ENCODE peak calls at places on chromosomes 1 and 21, in nine cellular contexts. One of them, this sample, is unnamed.

GRCh38 chr1:54273092-54273836 is 73.3 kb downstream of the MRPL37 start:
- DNase-seq in heart right ventricle: peak; percentile 71
- DNase-seq in tibial nerve: peak; percentile 61
- DNase-seq in left ventricle myocardium inferior: peak; percentile 60
- DNase-seq in SK-N-SH: peak; percentile 80
- DNase-seq in cardiac muscle cell: no peak
- DNase-seq in fibroblast of lung: peak; percentile 92
- DNase-seq in mesendoderm: peak; percentile 70
- DNase-seq in heart left ventricle: peak; percentile 71
- DNase-seq in this sample: peak; percentile 82

GRCh38 chr1:181094402-181094801 is 5.9 kb downstream of the IER5 start:
- DNase-seq in heart right ventricle: no peak
- DNase-seq in tibial nerve: no peak
- DNase-seq in left ventricle myocardium inferior: no peak
- DNase-seq in SK-N-SH: no peak
- DNase-seq in cardiac muscle cell: no peak
- DNase-seq in fibroblast of lung: peak; percentile 56
- DNase-seq in mesendoderm: no peak
- DNase-seq in heart left ventricle: no peak
- DNase-seq in this sample: no peak

GRCh38 chr1:167669209-167670139 is 39.4 kb downstream of the RCSD1 start:
- DNase-seq in heart right ventricle: no peak
- DNase-seq in tibial nerve: no peak
- DNase-seq in left ventricle myocardium inferior: no peak
- DNase-seq in SK-N-SH: no peak
- DNase-seq in cardiac muscle cell: peak; percentile 90
- DNase-seq in fibroblast of lung: no peak
- DNase-seq in mesendoderm: peak; percentile 42
- DNase-seq in heart left ventricle: peak; percentile 69
- DNase-seq in this sample: no peak

GRCh38 chr1:40855513-40855912 is 6.7 kb downstream of the CITED4 start:
- DNase-seq in heart right ventricle: no peak
- DNase-seq in tibial nerve: no peak
- DNase-seq in left ventricle myocardium inferior: no peak
- DNase-seq in SK-N-SH: no peak
- DNase-seq in cardiac muscle cell: no peak
- DNase-seq in fibroblast of lung: no peak
- DNase-seq in mesendoderm: peak; percentile 58
- DNase-seq in heart left ventricle: no peak
- DNase-seq in this sample: no peak

GRCh38 chr1:246951413-246951812 is 19.7 kb upstream of the AHCTF1 start:
- DNase-seq in heart right ventricle: no peak
- DNase-seq in tibial nerve: no peak
- DNase-seq in left ventricle myocardium inferior: no peak
- DNase-seq in SK-N-SH: no peak
- DNase-seq in cardiac muscle cell: no peak
- DNase-seq in fibroblast of lung: no peak
- DNase-seq in mesendoderm: no peak
- DNase-seq in heart left ventricle: no peak
- DNase-seq in this sample: no peak

GRCh38 chr21:35066824-35067223 is 17.7 kb upstream of the RUNX1 start:
- DNase-seq in heart right ventricle: no peak
- DNase-seq in tibial nerve: no peak
- DNase-seq in left ventricle myocardium inferior: no peak
- DNase-seq in SK-N-SH: no peak
- DNase-seq in cardiac muscle cell: no peak
- DNase-seq in fibroblast of lung: no peak
- DNase-seq in mesendoderm: no peak
- DNase-seq in heart left ventricle: no peak
- DNase-seq in this sample: no peak

GRCh38 chr21:25791321-25791720 is 56.5 kb downstream of the GABPA start:
- DNase-seq in heart right ventricle: no peak
- DNase-seq in tibial nerve: no peak
- DNase-seq in left ventricle myocardium inferior: no peak
- DNase-seq in SK-N-SH: no peak
- DNase-seq in cardiac muscle cell: no peak
- DNase-seq in fibroblast of lung: no peak
- DNase-seq in mesendoderm: peak; percentile 6
- DNase-seq in heart left ventricle: no peak
- DNase-seq in this sample: no peak

GRCh38 chr1:34155851-34156250 is 9.2 kb downstream of the CSMD2 start:
- DNase-seq in heart right ventricle: no peak
- DNase-seq in tibial nerve: no peak
- DNase-seq in left ventricle myocardium inferior: no peak
- DNase-seq in SK-N-SH: no peak
- DNase-seq in cardiac muscle cell: no peak
- DNase-seq in fibroblast of lung: peak; percentile 41
- DNase-seq in mesendoderm: peak; percentile 63
- DNase-seq in heart left ventricle: no peak
- DNase-seq in this sample: no peak

GRCh38 chr1:36153476-36153875 is 2.5 kb upstream of the MAP7D1 start:
- DNase-seq in heart right ventricle: no peak
- DNase-seq in tibial nerve: no peak
- DNase-seq in left ventricle myocardium inferior: no peak
- DNase-seq in SK-N-SH: no peak
- DNase-seq in cardiac muscle cell: no peak
- DNase-seq in fibroblast of lung: no peak
- DNase-seq in mesendoderm: no peak
- DNase-seq in heart left ventricle: no peak
- DNase-seq in this sample: no peak

GRCh38 chr1:14552246-14552970 is 46.1 kb upstream of the KAZN start:
- DNase-seq in heart right ventricle: no peak
- DNase-seq in tibial nerve: no peak
- DNase-seq in left ventricle myocardium inferior: no peak
- DNase-seq in SK-N-SH: no peak
- DNase-seq in cardiac muscle cell: no peak
- DNase-seq in fibroblast of lung: no peak
- DNase-seq in mesendoderm: no peak
- DNase-seq in heart left ventricle: no peak
- DNase-seq in this sample: peak; percentile 34

GRCh38 chr1:86356247-86356646 is 39.9 kb downstream of the ODF2L start:
- DNase-seq in heart right ventricle: no peak
- DNase-seq in tibial nerve: no peak
- DNase-seq in left ventricle myocardium inferior: no peak
- DNase-seq in SK-N-SH: no peak
- DNase-seq in cardiac muscle cell: no peak
- DNase-seq in fibroblast of lung: peak; percentile 22
- DNase-seq in mesendoderm: no peak
- DNase-seq in heart left ventricle: no peak
- DNase-seq in this sample: no peak

GRCh38 chr1:229862017-229862774 is 204.8 kb upstream of the GALNT2 start:
- DNase-seq in heart right ventricle: no peak
- DNase-seq in tibial nerve: no peak
- DNase-seq in left ventricle myocardium inferior: no peak
- DNase-seq in SK-N-SH: no peak
- DNase-seq in cardiac muscle cell: peak; percentile 32
- DNase-seq in fibroblast of lung: peak; percentile 2
- DNase-seq in mesendoderm: no peak
- DNase-seq in heart left ventricle: no peak
- DNase-seq in this sample: no peak

DNA sequence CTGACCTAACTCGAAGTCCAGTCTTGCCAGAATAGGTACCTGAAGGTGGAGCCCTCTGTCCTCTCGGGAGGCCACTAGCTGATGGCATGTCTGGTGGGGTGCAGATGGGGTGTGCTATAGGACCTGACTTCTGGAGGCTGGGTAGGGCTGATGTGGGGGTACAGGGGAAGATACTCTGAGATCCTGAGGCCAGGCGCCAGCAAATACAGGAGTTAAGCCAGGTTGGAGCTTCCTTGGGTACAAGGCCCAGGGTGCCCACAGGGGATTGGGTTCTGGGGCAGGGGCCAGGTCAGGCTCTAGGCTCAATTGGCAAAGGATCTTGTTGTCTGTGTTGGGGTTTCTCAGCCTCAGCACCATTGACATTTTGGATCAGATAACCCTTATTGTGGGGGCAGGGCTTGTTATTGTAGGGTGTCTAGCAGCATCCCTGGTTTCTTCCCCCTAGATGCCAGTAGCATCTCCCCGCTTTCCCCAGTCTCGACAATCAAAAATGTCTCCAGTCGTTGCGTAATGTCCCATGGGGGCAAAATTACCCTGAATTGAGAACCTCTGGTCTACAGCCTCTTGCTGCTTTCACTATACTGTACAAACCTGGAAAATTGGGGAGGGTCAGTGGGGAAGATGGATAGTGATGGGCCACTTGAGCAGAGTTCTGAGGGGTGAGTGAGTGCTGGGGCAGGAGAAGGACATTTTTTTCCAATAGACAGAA is 9.2 kb downstream of the PTPRF start:
- DNase-seq in heart right ventricle: no peak
- DNase-seq in tibial nerve: no peak
- DNase-seq in left ventricle myocardium inferior: no peak
- DNase-seq in SK-N-SH: no peak
- DNase-seq in cardiac muscle cell: no peak
- DNase-seq in fibroblast of lung: no peak
- DNase-seq in mesendoderm: no peak
- DNase-seq in heart left ventricle: no peak
- DNase-seq in this sample: no peak
- H3K4me1 ChIP-seq in heart right ventricle: peaks cover 22% of the 10 kb centered on the region
- H3K4me1 ChIP-seq in tibial nerve: peaks cover 85% of the 10 kb centered on the region
- H3K4me1 ChIP-seq in left ventricle myocardium inferior: peaks cover 21% of the 10 kb centered on the region
- H3K4me1 ChIP-seq in SK-N-SH: no peaks in the 10 kb centered on the region
- H3K4me1 ChIP-seq in cardiac muscle cell: peaks cover 4% of the 10 kb centered on the region
- H3K4me1 ChIP-seq in fibroblast of lung: no peaks in the 10 kb centered on the region
- H3K4me1 ChIP-seq in mesendoderm: peaks cover 5% of the 10 kb centered on the region
- H3K4me1 ChIP-seq in heart left ventricle: no peaks in the 10 kb centered on the region
- H3K4me1 ChIP-seq in this sample: no peaks in the 10 kb centered on the region

GRCh38 chr1:26284597-26285351 is 4.9 kb downstream of the SH3BGRL3 start:
- DNase-seq in heart right ventricle: peak; percentile 75
- DNase-seq in tibial nerve: peak; percentile 64
- DNase-seq in left ventricle myocardium inferior: peak; percentile 65
- DNase-seq in SK-N-SH: peak; percentile 84
- DNase-seq in cardiac muscle cell: peak; percentile 71
- DNase-seq in fibroblast of lung: peak; percentile 96
- DNase-seq in mesendoderm: peak; percentile 82
- DNase-seq in heart left ventricle: peak; percentile 82
- DNase-seq in this sample: peak; percentile 95
- H3K4me1 ChIP-seq in heart right ventricle: peaks cover 64% of the 10 kb centered on the region
- H3K4me1 ChIP-seq in tibial nerve: peaks cover 81% of the 10 kb centered on the region
- H3K4me1 ChIP-seq in left ventricle myocardium inferior: peaks cover 80% of the 10 kb centered on the region
- H3K4me1 ChIP-seq in SK-N-SH: peaks cover 33% of the 10 kb centered on the region
- H3K4me1 ChIP-seq in cardiac muscle cell: peaks cover 7% of the 10 kb centered on the region
- H3K4me1 ChIP-seq in fibroblast of lung: peaks cover 44% of the 10 kb centered on the region
- H3K4me1 ChIP-seq in mesendoderm: peaks cover 9% of the 10 kb centered on the region
- H3K4me1 ChIP-seq in heart left ventricle: peaks cover 9% of the 10 kb centered on the region
- H3K4me1 ChIP-seq in this sample: peaks cover 80% of the 10 kb centered on the region

DNA sequence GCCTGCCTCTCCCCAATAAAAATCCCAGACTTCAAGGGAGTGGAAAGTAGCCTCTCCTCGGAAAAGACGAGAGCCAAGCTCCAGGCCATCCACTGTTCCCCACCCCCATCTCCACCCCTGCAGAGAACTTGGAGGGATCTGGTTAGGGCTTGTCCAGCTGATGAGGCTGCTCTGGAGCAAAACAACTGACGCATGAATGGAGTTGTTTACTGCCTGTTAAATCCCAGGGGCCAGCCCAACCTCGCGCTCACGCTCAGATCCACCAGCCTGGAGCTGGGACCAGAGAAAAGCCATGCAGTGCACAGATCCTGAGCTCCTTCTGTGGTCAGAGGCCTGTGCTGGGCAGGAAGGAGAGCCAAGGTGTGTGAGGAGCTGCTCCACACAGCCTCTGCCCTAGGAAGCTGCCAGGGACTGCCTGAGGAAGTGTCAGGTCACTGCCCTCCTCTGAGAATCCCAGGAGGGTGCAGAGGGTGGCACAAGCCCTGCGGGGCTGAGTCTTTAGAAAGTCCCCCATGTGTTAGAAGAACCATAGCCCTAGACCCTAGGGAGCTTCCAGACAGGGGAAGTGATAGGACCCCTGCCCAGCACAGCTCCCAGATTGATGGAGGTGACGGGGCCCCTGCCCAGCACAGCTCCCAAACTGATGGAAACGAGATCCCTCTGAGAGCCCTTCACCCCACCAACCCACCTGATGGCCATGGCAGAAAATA is 109.0 kb upstream of the IPO9 start:
- DNase-seq in heart right ventricle: peak; percentile 81
- DNase-seq in tibial nerve: peak; percentile 81
- DNase-seq in left ventricle myocardium inferior: peak; percentile 79
- DNase-seq in SK-N-SH: no peak
- DNase-seq in cardiac muscle cell: no peak
- DNase-seq in fibroblast of lung: peak; percentile 69
- DNase-seq in mesendoderm: peak; percentile 72
- DNase-seq in heart left ventricle: peak; percentile 88
- DNase-seq in this sample: peak; percentile 92
- H3K4me1 ChIP-seq in heart right ventricle: peaks cover 98% of the 10 kb centered on the region
- H3K4me1 ChIP-seq in tibial nerve: peaks cover 73% of the 10 kb centered on the region
- H3K4me1 ChIP-seq in left ventricle myocardium inferior: peaks cover 100% of the 10 kb centered on the region
- H3K4me1 ChIP-seq in SK-N-SH: peaks cover 63% of the 10 kb centered on the region
- H3K4me1 ChIP-seq in cardiac muscle cell: peaks cover 59% of the 10 kb centered on the region
- H3K4me1 ChIP-seq in fibroblast of lung: peaks cover 56% of the 10 kb centered on the region
- H3K4me1 ChIP-seq in mesendoderm: peaks cover 21% of the 10 kb centered on the region
- H3K4me1 ChIP-seq in heart left ventricle: peaks cover 15% of the 10 kb centered on the region
- H3K4me1 ChIP-seq in this sample: no peaks in the 10 kb centered on the region

GRCh38 chr1:197915797-197916686 is 1.1 kb upstream of the LHX9 start:
- DNase-seq in heart right ventricle: peak; percentile 60
- DNase-seq in tibial nerve: no peak
- DNase-seq in left ventricle myocardium inferior: peak; percentile 45
- DNase-seq in SK-N-SH: peak; percentile 90
- DNase-seq in cardiac muscle cell: peak; percentile 81
- DNase-seq in fibroblast of lung: peak; percentile 56
- DNase-seq in mesendoderm: peak; percentile 93
- DNase-seq in heart left ventricle: peak; percentile 69
- DNase-seq in this sample: no peak

GRCh38 chr1:197914510-197914909 is 2.7 kb upstream of the LHX9 start:
- DNase-seq in heart right ventricle: no peak
- DNase-seq in tibial nerve: no peak
- DNase-seq in left ventricle myocardium inferior: no peak
- DNase-seq in SK-N-SH: no peak
- DNase-seq in cardiac muscle cell: no peak
- DNase-seq in fibroblast of lung: no peak
- DNase-seq in mesendoderm: no peak
- DNase-seq in heart left ventricle: peak; percentile 43
- DNase-seq in this sample: no peak

GRCh38 chr1:197913495-197914276 is 3.5 kb upstream of the LHX9 start:
- DNase-seq in heart right ventricle: no peak
- DNase-seq in tibial nerve: no peak
- DNase-seq in left ventricle myocardium inferior: no peak
- DNase-seq in SK-N-SH: peak; percentile 7
- DNase-seq in cardiac muscle cell: no peak
- DNase-seq in fibroblast of lung: no peak
- DNase-seq in mesendoderm: no peak
- DNase-seq in heart left ventricle: no peak
- DNase-seq in this sample: no peak

GRCh38 chr1:197917553-197917812 is 311 bp downstream of the LHX9 start:
- DNase-seq in heart right ventricle: no peak
- DNase-seq in tibial nerve: no peak
- DNase-seq in left ventricle myocardium inferior: no peak
- DNase-seq in SK-N-SH: no peak
- DNase-seq in cardiac muscle cell: no peak
- DNase-seq in fibroblast of lung: no peak
- DNase-seq in mesendoderm: no peak
- DNase-seq in heart left ventricle: no peak
- DNase-seq in this sample: no peak

GRCh38 chr1:197915217-197915616 is 2.0 kb upstream of the LHX9 start:
- DNase-seq in heart right ventricle: no peak
- DNase-seq in tibial nerve: no peak
- DNase-seq in left ventricle myocardium inferior: no peak
- DNase-seq in SK-N-SH: peak; percentile 15
- DNase-seq in cardiac muscle cell: no peak
- DNase-seq in fibroblast of lung: no peak
- DNase-seq in mesendoderm: no peak
- DNase-seq in heart left ventricle: no peak
- DNase-seq in this sample: no peak
- H3K4me1 ChIP-seq in heart right ventricle: peaks cover 82% of the 10 kb centered on the region
- H3K4me1 ChIP-seq in tibial nerve: peaks cover 95% of the 10 kb centered on the region
- H3K4me1 ChIP-seq in left ventricle myocardium inferior: peaks cover 91% of the 10 kb centered on the region
- H3K4me1 ChIP-seq in SK-N-SH: no peaks in the 10 kb centered on the region
- H3K4me1 ChIP-seq in cardiac muscle cell: peaks cover 12% of the 10 kb centered on the region
- H3K4me1 ChIP-seq in fibroblast of lung: peaks cover 2% of the 10 kb centered on the region
- H3K4me1 ChIP-seq in mesendoderm: peaks cover 6% of the 10 kb centered on the region
- H3K4me1 ChIP-seq in heart left ventricle: no peaks in the 10 kb centered on the region
- H3K4me1 ChIP-seq in this sample: peaks cover 82% of the 10 kb centered on the region

This sample was measured in right atrium auricular region.